ENCODE peak calls at places on chromosomes 4 and X, in five cellular contexts. One of them, this sample, is unnamed.

GRCh38 chr4:176400816-176401461 is 81.2 kb downstream of the SPCS3 start:
- DNase-seq in mesendoderm: no peak
- DNase-seq in H9: no peak
- DNase-seq in IMR-90: peak; percentile 78
- DNase-seq in neuronal stem cell: no peak
- DNase-seq in this sample: peak; percentile 42

GRCh38 chrX:46125139-46125538 is 420.1 kb downstream of the ZNF674 start:
- DNase-seq in mesendoderm: no peak
- DNase-seq in H9: no peak
- DNase-seq in IMR-90: no peak
- DNase-seq in neuronal stem cell: no peak
- DNase-seq in this sample: peak; percentile 2

GRCh38 chrX:98028691-98029090 is 1145.0 kb downstream of the RPA4 start:
- DNase-seq in mesendoderm: no peak
- DNase-seq in H9: no peak
- DNase-seq in IMR-90: no peak
- DNase-seq in neuronal stem cell: no peak
- DNase-seq in this sample: no peak

GRCh38 chr4:1375761-1376322 is 28.8 kb downstream of the UVSSA start:
- DNase-seq in mesendoderm: no peak
- DNase-seq in H9: no peak
- DNase-seq in IMR-90: no peak
- DNase-seq in neuronal stem cell: no peak
- DNase-seq in this sample: no peak

GRCh38 chr4:67332627-67333026 is 212.7 kb downstream of the CENPC start:
- DNase-seq in mesendoderm: peak; percentile 50
- DNase-seq in H9: peak; percentile 36
- DNase-seq in IMR-90: no peak
- DNase-seq in neuronal stem cell: no peak
- DNase-seq in this sample: peak; percentile 7

GRCh38 chrX:129726307-129727111 is 12.3 kb upstream of the XPNPEP2 start:
- DNase-seq in mesendoderm: peak; percentile 76
- DNase-seq in H9: peak; percentile 70
- DNase-seq in IMR-90: peak; percentile 69
- DNase-seq in neuronal stem cell: peak; percentile 47
- DNase-seq in this sample: peak; percentile 74

GRCh38 chr4:189974056-189974455 is 33.4 kb downstream of the FRG1 start:
- DNase-seq in mesendoderm: peak; percentile 3
- DNase-seq in H9: no peak
- DNase-seq in IMR-90: no peak
- DNase-seq in neuronal stem cell: no peak
- DNase-seq in this sample: no peak

GRCh38 chrX:153379508-153379907 is 21.6 kb downstream of the PNMA6E start:
- DNase-seq in mesendoderm: no peak
- DNase-seq in H9: no peak
- DNase-seq in IMR-90: no peak
- DNase-seq in neuronal stem cell: no peak
- DNase-seq in this sample: no peak

GRCh38 chrX:10199212-10199611 is 42.4 kb downstream of the CLCN4 start:
- DNase-seq in mesendoderm: no peak
- DNase-seq in H9: no peak
- DNase-seq in IMR-90: peak; percentile 67
- DNase-seq in neuronal stem cell: no peak
- DNase-seq in this sample: peak; percentile 77

GRCh38 chr4:166498541-166498940 is 625.5 kb downstream of the TLL1 start:
- DNase-seq in mesendoderm: no peak
- DNase-seq in H9: no peak
- DNase-seq in IMR-90: no peak
- DNase-seq in neuronal stem cell: no peak
- DNase-seq in this sample: peak; percentile 2

GRCh38 chrX:2500091-2500680 is 590 bp downstream of the DHRSX start:
- DNase-seq in mesendoderm: peak; percentile 70
- DNase-seq in H9: peak; percentile 57
- DNase-seq in IMR-90: peak; percentile 65
- DNase-seq in neuronal stem cell: no peak
- DNase-seq in this sample: peak; percentile 78

GRCh38 chrX:2502120-2502667 is 1.4 kb upstream of the DHRSX start:
- DNase-seq in mesendoderm: no peak
- DNase-seq in H9: no peak
- DNase-seq in IMR-90: no peak
- DNase-seq in neuronal stem cell: no peak
- DNase-seq in this sample: no peak

GRCh38 chrX:2501246-2502102 is 698 bp upstream of the DHRSX start:
- DNase-seq in mesendoderm: no peak
- DNase-seq in H9: no peak
- DNase-seq in IMR-90: no peak
- DNase-seq in neuronal stem cell: no peak
- DNase-seq in this sample: no peak

GRCh38 chrX:2499507-2499906 is 1.3 kb downstream of the DHRSX start:
- DNase-seq in mesendoderm: no peak
- DNase-seq in H9: no peak
- DNase-seq in IMR-90: no peak
- DNase-seq in neuronal stem cell: no peak
- DNase-seq in this sample: no peak

DNA sequence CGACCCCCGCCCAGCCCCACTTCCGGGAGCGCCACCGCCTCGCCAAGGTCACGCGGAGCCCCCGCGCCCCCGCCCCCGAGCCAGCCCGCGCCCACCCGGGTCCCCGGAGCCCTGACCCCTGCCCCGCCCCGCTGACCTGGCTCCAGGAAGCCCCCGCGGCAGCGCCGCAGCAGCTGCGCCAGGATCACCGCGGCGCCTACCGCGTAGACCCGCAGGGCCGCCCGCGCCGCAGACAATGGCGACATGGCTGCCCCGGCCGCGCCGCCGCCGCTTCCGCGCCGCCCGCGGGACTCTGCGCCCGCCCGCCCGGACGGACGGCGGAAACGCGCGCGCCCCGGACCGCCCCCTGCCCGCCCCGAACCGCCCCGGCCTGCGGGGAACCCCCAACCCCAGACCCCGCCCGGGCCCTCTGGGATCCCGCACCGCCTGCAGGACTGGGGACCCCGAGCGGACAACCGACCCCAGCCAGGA is at the start of the genes DHRSX and ZBED1:
- DNase-seq in mesendoderm: peak; percentile 48
- DNase-seq in H9: no peak
- DNase-seq in IMR-90: no peak
- DNase-seq in neuronal stem cell: peak; percentile 56
- DNase-seq in this sample: peak; percentile 38
- H4K8ac ChIP-seq in mesendoderm: peak within 1 kb of the TSS; percentile 100
- H4K8ac ChIP-seq in H9: no peak within 1 kb of the TSS
- H4K8ac ChIP-seq in IMR-90: peak within 1 kb of the TSS; percentile 59
- H4K8ac ChIP-seq in neuronal stem cell: no peak within 1 kb of the TSS
- H4K8ac ChIP-seq in this sample: peak within 1 kb of the TSS; percentile 97

GRCh38 chrX:76148011-76148665 is 24.7 kb upstream of the PBDC1 start:
- DNase-seq in mesendoderm: peak; percentile 21
- DNase-seq in H9: no peak
- DNase-seq in IMR-90: peak; percentile 25
- DNase-seq in neuronal stem cell: no peak
- DNase-seq in this sample: peak; percentile 2
- H4K8ac ChIP-seq in mesendoderm: peak overlapping the region; percentile 13
- H4K8ac ChIP-seq in H9: no peak overlapping the region
- H4K8ac ChIP-seq in IMR-90: peak overlapping the region; percentile 64
- H4K8ac ChIP-seq in neuronal stem cell: no peak overlapping the region
- H4K8ac ChIP-seq in this sample: no peak overlapping the region

GRCh38 chrX:48802813-48803261 is 970 bp downstream of the HDAC6 start:
- DNase-seq in mesendoderm: peak; percentile 8
- DNase-seq in H9: no peak
- DNase-seq in IMR-90: no peak
- DNase-seq in neuronal stem cell: no peak
- DNase-seq in this sample: peak; percentile 1
- H4K8ac ChIP-seq in mesendoderm: no peak overlapping the region
- H4K8ac ChIP-seq in H9: no peak overlapping the region
- H4K8ac ChIP-seq in IMR-90: peak overlapping the region; percentile 23
- H4K8ac ChIP-seq in neuronal stem cell: no peak overlapping the region
- H4K8ac ChIP-seq in this sample: no peak overlapping the region

GRCh38 chrX:84174348-84174747 is 13.7 kb downstream of the RPS6KA6 start:
- DNase-seq in mesendoderm: no peak
- DNase-seq in H9: no peak
- DNase-seq in IMR-90: no peak
- DNase-seq in neuronal stem cell: no peak
- DNase-seq in this sample: no peak

GRCh38 chrX:84168574-84168973 is 19.4 kb downstream of the RPS6KA6 start:
- DNase-seq in mesendoderm: no peak
- DNase-seq in H9: no peak
- DNase-seq in IMR-90: peak; percentile 21
- DNase-seq in neuronal stem cell: no peak
- DNase-seq in this sample: no peak

GRCh38 chrX:84168095-84168494 is 19.9 kb downstream of the RPS6KA6 start:
- DNase-seq in mesendoderm: no peak
- DNase-seq in H9: no peak
- DNase-seq in IMR-90: peak; percentile 53
- DNase-seq in neuronal stem cell: no peak
- DNase-seq in this sample: peak; percentile 4

GRCh38 chrX:84175274-84175673 is 12.7 kb downstream of the RPS6KA6 start:
- DNase-seq in mesendoderm: no peak
- DNase-seq in H9: no peak
- DNase-seq in IMR-90: no peak
- DNase-seq in neuronal stem cell: no peak
- DNase-seq in this sample: no peak

DNA sequence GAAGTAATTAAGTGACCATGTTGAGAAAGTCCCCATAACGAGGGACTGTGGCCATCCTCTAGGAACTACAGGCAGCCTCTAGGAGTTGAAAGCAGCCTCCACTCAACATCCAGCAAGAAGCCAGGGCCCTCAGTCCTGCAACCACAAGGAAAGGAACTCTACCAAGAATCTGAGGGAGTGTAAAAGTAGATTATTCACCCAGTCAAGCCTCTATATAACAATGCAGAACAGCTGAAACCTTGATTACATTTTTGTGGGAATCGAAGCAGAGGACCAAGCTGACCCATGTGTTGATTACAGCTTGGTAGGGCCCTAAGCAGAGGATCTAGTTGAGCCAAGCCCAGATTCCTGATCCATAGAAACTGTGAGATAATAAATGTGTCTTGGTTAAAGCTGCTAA is 17.1 kb downstream of the RPS6KA6 start:
- DNase-seq in mesendoderm: no peak
- DNase-seq in H9: no peak
- DNase-seq in IMR-90: peak; percentile 41
- DNase-seq in neuronal stem cell: no peak
- DNase-seq in this sample: no peak
- H4K8ac ChIP-seq in mesendoderm: no peak overlapping the region
- H4K8ac ChIP-seq in H9: no peak overlapping the region
- H4K8ac ChIP-seq in IMR-90: no peak overlapping the region
- H4K8ac ChIP-seq in neuronal stem cell: no peak overlapping the region
- H4K8ac ChIP-seq in this sample: no peak overlapping the region